ENCODE peak calls at places on chromosomes 7 and 10, in six cellular contexts. One of them, this sample, is unnamed.

GRCh38 chr7:119982884-119983283 is 290.1 kb upstream of the KCND2 start:
- DNase-seq in GM12864: no peak
- DNase-seq in left lung: no peak
- DNase-seq in GM12865: no peak
- DNase-seq in BJ: no peak
- DNase-seq in RWPE2: no peak
- DNase-seq in this sample: no peak

GRCh38 chr10:133230387-133231195 is 574 bp downstream of the UTF1 start:
- DNase-seq in GM12864: no peak
- DNase-seq in left lung: no peak
- DNase-seq in GM12865: no peak
- DNase-seq in BJ: no peak
- DNase-seq in RWPE2: no peak
- DNase-seq in this sample: no peak

GRCh38 chr7:94129443-94130140 is 125.4 kb upstream of the BET1 start:
- DNase-seq in GM12864: no peak
- DNase-seq in left lung: no peak
- DNase-seq in GM12865: no peak
- DNase-seq in BJ: peak; percentile 66
- DNase-seq in RWPE2: no peak
- DNase-seq in this sample: peak; percentile 71

GRCh38 chr7:137331378-137331777 is 12.2 kb downstream of the PTN start:
- DNase-seq in GM12864: no peak
- DNase-seq in left lung: no peak
- DNase-seq in GM12865: no peak
- DNase-seq in BJ: no peak
- DNase-seq in RWPE2: no peak
- DNase-seq in this sample: no peak

GRCh38 chr7:117323585-117323876 is 673 bp upstream of the WNT2 start:
- DNase-seq in GM12864: no peak
- DNase-seq in left lung: no peak
- DNase-seq in GM12865: peak; percentile 3
- DNase-seq in BJ: no peak
- DNase-seq in RWPE2: no peak
- DNase-seq in this sample: no peak

GRCh38 chr7:74157605-74158004 is 16.6 kb upstream of the EIF4H start:
- DNase-seq in GM12864: no peak
- DNase-seq in left lung: no peak
- DNase-seq in GM12865: no peak
- DNase-seq in BJ: no peak
- DNase-seq in RWPE2: no peak
- DNase-seq in this sample: no peak

GRCh38 chr7:84200859-84201258 is 6.3 kb upstream of the SEMA3A start:
- DNase-seq in GM12864: no peak
- DNase-seq in left lung: no peak
- DNase-seq in GM12865: no peak
- DNase-seq in BJ: no peak
- DNase-seq in RWPE2: no peak
- DNase-seq in this sample: peak; percentile 32

GRCh38 chr7:2886900-2887299 is 42.8 kb upstream of the GNA12 start:
- DNase-seq in GM12864: no peak
- DNase-seq in left lung: no peak
- DNase-seq in GM12865: peak; percentile 84
- DNase-seq in BJ: no peak
- DNase-seq in RWPE2: no peak
- DNase-seq in this sample: peak; percentile 54

GRCh38 chr7:164882-165660 is 27.3 kb upstream of the FAM20C start:
- DNase-seq in GM12864: no peak
- DNase-seq in left lung: peak; percentile 44
- DNase-seq in GM12865: no peak
- DNase-seq in BJ: no peak
- DNase-seq in RWPE2: peak; percentile 42
- DNase-seq in this sample: no peak

GRCh38 chr10:59601985-59602384 is 107.7 kb downstream of the SLC16A9 start:
- DNase-seq in GM12864: no peak
- DNase-seq in left lung: no peak
- DNase-seq in GM12865: no peak
- DNase-seq in BJ: no peak
- DNase-seq in RWPE2: no peak
- DNase-seq in this sample: no peak

GRCh38 chr10:100895896-100896295 is 16.9 kb upstream of the SLF2 start:
- DNase-seq in GM12864: no peak
- DNase-seq in left lung: no peak
- DNase-seq in GM12865: no peak
- DNase-seq in BJ: no peak
- DNase-seq in RWPE2: no peak
- DNase-seq in this sample: no peak

GRCh38 chr10:34078798-34079470 is 736.2 kb downstream of the PARD3 start:
- DNase-seq in GM12864: no peak
- DNase-seq in left lung: peak; percentile 53
- DNase-seq in GM12865: no peak
- DNase-seq in BJ: no peak
- DNase-seq in RWPE2: no peak
- DNase-seq in this sample: no peak

GRCh38 chr7:28473567-28474266 is 61.4 kb downstream of the CREB5 start:
- DNase-seq in GM12864: no peak
- DNase-seq in left lung: no peak
- DNase-seq in GM12865: no peak
- DNase-seq in BJ: no peak
- DNase-seq in RWPE2: no peak
- DNase-seq in this sample: no peak

GRCh38 chr7:138752568-138753518 is 45.0 kb upstream of the TMEM213 start:
- DNase-seq in GM12864: peak; percentile 13
- DNase-seq in left lung: peak; percentile 49
- DNase-seq in GM12865: peak; percentile 78
- DNase-seq in BJ: no peak
- DNase-seq in RWPE2: no peak
- DNase-seq in this sample: peak; percentile 16

GRCh38 chr7:75734586-75735047 is 4.1 kb downstream of the HIP1 start:
- DNase-seq in GM12864: no peak
- DNase-seq in left lung: no peak
- DNase-seq in GM12865: no peak
- DNase-seq in BJ: no peak
- DNase-seq in RWPE2: no peak
- DNase-seq in this sample: no peak

GRCh38 chr7:3095046-3095445 is 51.4 kb upstream of the CARD11 start:
- DNase-seq in GM12864: peak; percentile 45
- DNase-seq in left lung: peak; percentile 42
- DNase-seq in GM12865: peak; percentile 62
- DNase-seq in BJ: no peak
- DNase-seq in RWPE2: no peak
- DNase-seq in this sample: no peak

GRCh38 chr10:11010582-11010981 is 7.1 kb upstream of the CELF2 start:
- DNase-seq in GM12864: no peak
- DNase-seq in left lung: no peak
- DNase-seq in GM12865: no peak
- DNase-seq in BJ: no peak
- DNase-seq in RWPE2: no peak
- DNase-seq in this sample: no peak

GRCh38 chr10:72333111-72334012 is 21.4 kb downstream of the DNAJB12 start:
- DNase-seq in GM12864: no peak
- DNase-seq in left lung: no peak
- DNase-seq in GM12865: no peak
- DNase-seq in BJ: no peak
- DNase-seq in RWPE2: no peak
- DNase-seq in this sample: no peak

GRCh38 chr10:72334832-72335393 is 19.8 kb downstream of the DNAJB12 start:
- DNase-seq in GM12864: peak; percentile 91
- DNase-seq in left lung: peak; percentile 87
- DNase-seq in GM12865: peak; percentile 97
- DNase-seq in BJ: no peak
- DNase-seq in RWPE2: peak; percentile 94
- DNase-seq in this sample: no peak

GRCh38 chr10:72331575-72332422 is 22.9 kb downstream of the DNAJB12 start:
- DNase-seq in GM12864: peak; percentile 64
- DNase-seq in left lung: peak; percentile 92
- DNase-seq in GM12865: peak; percentile 96
- DNase-seq in BJ: no peak
- DNase-seq in RWPE2: peak; percentile 99
- DNase-seq in this sample: no peak

GRCh38 chr10:72334196-72334831 is 20.4 kb downstream of the DNAJB12 start:
- DNase-seq in GM12864: no peak
- DNase-seq in left lung: no peak
- DNase-seq in GM12865: no peak
- DNase-seq in BJ: no peak
- DNase-seq in RWPE2: no peak
- DNase-seq in this sample: no peak

DNA sequence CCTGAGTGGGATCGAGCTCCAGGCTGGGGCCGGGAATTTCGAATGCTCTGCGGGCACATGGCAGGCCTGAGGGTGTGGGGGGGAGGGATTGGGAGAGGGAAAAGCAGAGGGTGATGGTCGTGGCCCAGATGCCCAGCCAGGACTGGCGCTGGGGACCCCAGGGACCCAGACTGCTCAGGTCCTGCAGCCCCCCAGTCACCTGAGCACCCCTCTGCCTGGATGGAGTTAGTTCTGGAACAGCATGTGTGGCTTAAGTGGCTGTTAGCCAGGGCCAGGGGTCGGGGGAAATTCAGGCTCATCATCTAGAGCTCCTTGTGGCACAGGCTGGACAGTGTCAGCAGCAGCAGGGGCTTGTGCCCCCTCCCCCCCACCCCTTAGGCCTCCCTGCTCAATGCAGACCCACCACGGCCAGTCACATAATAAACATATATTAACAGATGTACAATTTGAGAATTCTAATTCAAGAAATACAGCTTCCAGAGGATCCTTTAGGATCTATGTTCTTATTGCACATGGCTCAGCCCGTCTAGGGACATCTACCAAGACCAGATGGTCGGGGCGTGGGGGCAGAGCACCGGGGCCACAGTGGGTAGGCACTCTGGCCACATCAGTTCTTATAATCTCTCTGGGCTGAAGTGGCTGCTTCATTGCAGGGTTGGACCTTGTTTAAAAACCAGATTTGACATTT is 22.2 kb downstream of the DNAJB12 start:
- DNase-seq in GM12864: no peak
- DNase-seq in left lung: no peak
- DNase-seq in GM12865: no peak
- DNase-seq in BJ: no peak
- DNase-seq in RWPE2: no peak
- DNase-seq in this sample: no peak
- H3K4me3 ChIP-seq in GM12864: no peak overlapping the region
- H3K4me3 ChIP-seq in left lung: no peak overlapping the region
- H3K4me3 ChIP-seq in GM12865: peak overlapping the region; percentile 35
- H3K4me3 ChIP-seq in BJ: no peak overlapping the region
- H3K4me3 ChIP-seq in RWPE2: no peak overlapping the region
- H3K4me3 ChIP-seq in this sample: no peak overlapping the region

GRCh38 chr10:106980711-106981460 is 183.6 kb downstream of the SORCS1 start:
- DNase-seq in GM12864: peak; percentile 38
- DNase-seq in left lung: no peak
- DNase-seq in GM12865: peak; percentile 70
- DNase-seq in BJ: no peak
- DNase-seq in RWPE2: no peak
- DNase-seq in this sample: no peak

GRCh38 chr10:106982248-106982647 is 182.3 kb downstream of the SORCS1 start:
- DNase-seq in GM12864: no peak
- DNase-seq in left lung: no peak
- DNase-seq in GM12865: no peak
- DNase-seq in BJ: no peak
- DNase-seq in RWPE2: no peak
- DNase-seq in this sample: no peak

GRCh38 chr10:106981461-106981850 is 183.1 kb downstream of the SORCS1 start:
- DNase-seq in GM12864: no peak
- DNase-seq in left lung: no peak
- DNase-seq in GM12865: no peak
- DNase-seq in BJ: no peak
- DNase-seq in RWPE2: no peak
- DNase-seq in this sample: no peak

GRCh38 chr10:106973716-106974115 is 190.8 kb downstream of the SORCS1 start:
- DNase-seq in GM12864: no peak
- DNase-seq in left lung: no peak
- DNase-seq in GM12865: no peak
- DNase-seq in BJ: no peak
- DNase-seq in RWPE2: no peak
- DNase-seq in this sample: no peak

GRCh38 chr10:106978746-106979145 is 185.8 kb downstream of the SORCS1 start:
- DNase-seq in GM12864: no peak
- DNase-seq in left lung: no peak
- DNase-seq in GM12865: no peak
- DNase-seq in BJ: no peak
- DNase-seq in RWPE2: no peak
- DNase-seq in this sample: no peak
- TF ChIP-seq CTCF in GM12864: no peak
- TF ChIP-seq CTCF in left lung: no peak
- TF ChIP-seq CTCF in GM12865: no peak
- TF ChIP-seq CTCF in BJ: no peak
- TF ChIP-seq CTCF in RWPE2: no peak
- TF ChIP-seq CTCF in this sample: no peak

DNA sequence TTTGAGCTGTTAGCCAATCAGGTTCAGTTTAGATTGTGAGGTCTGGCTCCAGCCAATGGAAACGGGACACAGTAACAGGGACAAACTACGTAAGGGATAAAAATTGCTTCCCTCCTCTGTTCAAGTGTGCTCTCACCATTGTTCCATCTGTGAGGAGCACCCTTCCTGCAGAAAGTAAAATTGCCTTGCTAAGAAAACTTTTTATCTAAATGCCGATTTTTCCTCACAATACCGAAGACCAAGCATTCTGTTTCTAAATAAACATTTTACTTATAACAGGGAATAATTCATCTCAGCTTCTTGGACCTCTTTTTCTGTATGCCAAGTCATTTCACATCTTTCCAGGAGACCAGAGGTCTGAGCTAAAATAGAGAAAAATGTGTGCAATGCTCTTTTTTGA is 59.6 kb upstream of the ZRANB1 start:
- DNase-seq in GM12864: no peak
- DNase-seq in left lung: no peak
- DNase-seq in GM12865: no peak
- DNase-seq in BJ: no peak
- DNase-seq in RWPE2: no peak
- DNase-seq in this sample: no peak
- H3K4me3 ChIP-seq in GM12864: no peak overlapping the region
- H3K4me3 ChIP-seq in left lung: no peak overlapping the region
- H3K4me3 ChIP-seq in GM12865: no peak overlapping the region
- H3K4me3 ChIP-seq in BJ: no peak overlapping the region
- H3K4me3 ChIP-seq in RWPE2: no peak overlapping the region
- H3K4me3 ChIP-seq in this sample: no peak overlapping the region

DNA sequence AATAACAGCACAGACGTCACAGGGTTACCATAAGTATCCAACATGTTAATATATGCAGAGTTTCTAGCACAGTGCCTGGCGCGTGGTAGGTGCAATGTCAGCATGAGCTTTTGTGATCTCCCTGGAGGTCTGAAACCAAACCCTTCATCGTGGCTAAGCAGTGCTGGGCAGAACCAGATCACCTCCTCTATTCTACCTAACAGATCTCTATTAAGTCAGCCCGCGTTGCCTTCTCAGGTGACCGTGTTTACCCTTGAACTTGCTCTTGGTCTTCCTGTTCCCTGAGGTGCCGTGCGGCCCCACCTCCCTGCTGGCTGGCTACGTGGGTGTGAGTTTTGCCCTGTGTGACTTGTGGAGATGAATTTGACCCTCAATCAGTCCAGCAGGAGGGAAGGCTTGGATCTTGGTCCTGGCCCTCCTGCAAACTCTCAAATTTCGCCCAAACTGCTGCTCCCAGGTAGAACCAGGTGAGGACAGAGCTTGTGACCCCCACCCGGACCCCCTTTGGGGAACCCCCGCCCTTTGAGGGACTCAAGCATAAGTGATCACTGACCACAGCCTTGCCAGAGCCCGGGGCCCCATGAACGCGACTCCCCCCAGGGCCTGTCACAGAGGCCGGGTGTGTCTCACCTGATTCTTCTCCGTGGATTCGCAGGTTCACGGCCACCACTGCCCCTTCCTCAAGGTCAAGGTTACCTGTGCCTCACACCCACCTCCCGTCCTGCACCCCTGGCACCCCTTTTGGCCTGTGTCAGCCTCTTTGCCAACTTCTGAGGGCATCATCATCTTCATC is 54.2 kb downstream of the ELFN1 start:
- DNase-seq in GM12864: no peak
- DNase-seq in left lung: no peak
- DNase-seq in GM12865: no peak
- DNase-seq in BJ: no peak
- DNase-seq in RWPE2: no peak
- DNase-seq in this sample: no peak
- TF ChIP-seq CTCF in GM12864: no peak
- TF ChIP-seq CTCF in left lung: no peak
- TF ChIP-seq CTCF in GM12865: no peak
- TF ChIP-seq CTCF in BJ: no peak
- TF ChIP-seq CTCF in RWPE2: no peak
- TF ChIP-seq CTCF in this sample: no peak

This sample was measured in HFF-Myc.